ENCODE peak calls at places on chromosome 17, in nine cellular contexts. C, R, W, O, E, H, T, F and G are unnamed samples.
A peak's percentile ranks its signal among the peaks of the same experiment; 100 is the strongest.

GRCh38 chr17:49775546-49776260 is 11.8 kb upstream of the FAM117A start:
- DNase-seq in T (no peak), C (no peak), F (no peak), H (no peak), R (no peak), O (no peak), W (peak; percentile 60), E (no peak), G (no peak)

GRCh38 chr17:603405-604193 is 111.0 kb downstream of the VPS53 start:
- DNase-seq in E (no peak), O (no peak), T (no peak), F (no peak), H (no peak), C (no peak), W (peak; percentile 52), R (no peak), G (no peak)

GRCh38 chr17:15154618-15155017 is 110.5 kb downstream of the PMP22 start:
- DNase-seq in H (peak; percentile 27), C (no peak), W (peak; percentile 25), O (no peak), R (no peak), T (no peak), E (no peak), F (no peak), G (no peak)

GRCh38 chr17:60102632-60103047 is 23.9 kb upstream of the HEATR6 start:
- DNase-seq in F (peak; percentile 21), E (peak; percentile 40), H (no peak), R (peak; percentile 41), W (peak; percentile 45), T (peak; percentile 13), C (no peak), O (no peak), G (peak; percentile 32)

GRCh38 chr17:9199474-9200196 is 178.3 kb downstream of the NTN1 start:
- DNase-seq in R (no peak), C (no peak), E (no peak), T (no peak), O (no peak), W (no peak), H (no peak), F (peak; percentile 5), G (no peak)

GRCh38 chr17:9843152-9844010 is 17.7 kb downstream of the GLP2R start:
- DNase-seq in T (no peak), E (no peak), R (peak; percentile 41), H (no peak), F (no peak), C (no peak), W (no peak), O (no peak), G (peak; percentile 7)

GRCh38 chr17:41512789-41513547 is 5.7 kb downstream of the KRT15 start:
- DNase-seq in F (no peak), E (no peak), R (no peak), O (no peak), H (no peak), T (no peak), C (no peak), W (no peak), G (no peak)

GRCh38 chr17:19553036-19553435 is 19.4 kb downstream of the SLC47A1 start:
- DNase-seq in C (no peak), F (no peak), T (no peak), O (no peak), W (no peak), E (no peak), R (no peak), H (no peak), G (no peak)

GRCh38 chr17:4566785-4567184 is 6.4 kb upstream of the GGT6 start:
- DNase-seq in H (no peak), W (peak; percentile 52), O (no peak), T (no peak), C (peak; percentile 63), E (peak; percentile 58), F (peak; percentile 63), R (peak; percentile 94), G (peak; percentile 32)

GRCh38 chr17:67546578-67547527 is 169.8 kb downstream of the PITPNC1 start:
- DNase-seq in T (no peak), E (no peak), H (peak; percentile 7), F (peak; percentile 86), C (no peak), O (no peak), R (no peak), W (peak; percentile 70), G (peak; percentile 47)

GRCh38 chr17:19709841-19710240 is 6.5 kb downstream of the SLC47A2 start:
- DNase-seq in W (no peak), O (no peak), H (no peak), R (no peak), F (no peak), T (no peak), C (no peak), E (no peak), G (no peak)

GRCh38 chr17:7687072-7687907 is at the start of gene TP53:
- DNase-seq in O (peak; percentile 68), R (peak; percentile 91), C (peak; percentile 86), H (peak; percentile 67), W (peak; percentile 94), F (peak; percentile 96), T (peak; percentile 90), E (peak; percentile 81), G (peak; percentile 93)

GRCh38 chr17:31841850-31842415 is 17.1 kb downstream of the COPRS start:
- DNase-seq in H (no peak), W (no peak), C (no peak), E (no peak), R (no peak), T (no peak), F (no peak), O (no peak), G (no peak)
- H3K4me3 ChIP-seq in H (no peak overlapping the region), W (no peak overlapping the region), C (no peak overlapping the region), E (no peak overlapping the region), R (no peak overlapping the region), T (no peak overlapping the region), F (no peak overlapping the region), O (peak overlapping the region; percentile 55), G (no peak overlapping the region)

DNA sequence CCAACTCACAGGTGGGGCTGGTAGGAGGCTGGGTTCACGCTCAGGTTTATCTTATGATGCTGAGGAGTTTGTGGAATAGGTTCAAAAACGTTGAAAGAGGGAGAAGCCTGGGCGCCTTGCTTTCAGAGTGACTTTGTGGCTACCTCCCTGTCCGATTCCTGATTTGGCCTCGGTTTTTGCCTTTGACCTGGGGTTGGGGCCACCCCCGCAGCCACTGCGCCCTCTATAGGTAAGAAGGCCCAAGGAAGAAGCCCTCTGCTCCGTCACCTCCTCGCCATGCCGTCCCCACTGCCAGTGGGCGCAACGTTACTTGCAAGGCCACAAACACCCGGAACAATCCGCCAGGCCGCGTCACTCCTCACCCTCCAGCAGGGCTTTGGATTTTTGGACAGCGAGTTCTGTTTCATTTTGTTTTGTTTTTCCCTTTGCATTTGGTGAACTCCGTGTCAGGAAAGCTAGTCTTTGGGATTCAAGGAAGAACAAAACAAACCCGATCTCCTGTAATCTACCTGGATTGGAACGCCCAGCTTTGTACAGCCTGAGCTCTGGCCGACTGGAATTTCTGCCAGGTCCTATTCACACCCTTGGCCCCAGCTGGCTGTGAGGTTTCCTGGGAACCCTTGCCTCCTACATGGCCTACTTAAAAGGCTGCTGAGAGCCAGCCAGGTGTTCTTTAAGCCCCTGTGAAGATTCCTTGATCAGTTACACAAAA is 60.7 kb downstream of the TBC1D16 start:
- DNase-seq in E (no peak), C (no peak), F (peak; percentile 41), O (no peak), W (no peak), R (no peak), H (no peak), T (no peak), G (no peak)
- TF ChIP-seq CTCF in E (no peak), C (no peak), F (peak; percentile 62), O (no peak), W (no peak), R (peak; percentile 54), H (peak; percentile 12), T (no peak), G (peak; percentile 4)

GRCh38 chr17:37801131-37801530 is 56.3 kb upstream of the HNF1B start:
- DNase-seq in H (no peak), T (no peak), C (no peak), O (no peak), F (no peak), W (no peak), R (no peak), E (no peak), G (no peak)
- H3K4me3 ChIP-seq in H (no peak overlapping the region), T (no peak overlapping the region), C (no peak overlapping the region), O (no peak overlapping the region), F (no peak overlapping the region), W (no peak overlapping the region), R (no peak overlapping the region), E (no peak overlapping the region), G (no peak overlapping the region)

GRCh38 chr17:6575596-6575988 is 19.2 kb upstream of the PITPNM3 start:
- DNase-seq in F (no peak), R (no peak), C (no peak), E (no peak), H (no peak), T (no peak), O (no peak), W (no peak), G (no peak)

GRCh38 chr17:6576038-6576437 is 19.7 kb upstream of the PITPNM3 start:
- DNase-seq in E (no peak), T (no peak), R (no peak), O (no peak), F (no peak), W (no peak), H (no peak), C (no peak), G (no peak)

GRCh38 chr17:6572997-6573396 is 16.6 kb upstream of the PITPNM3 start:
- DNase-seq in T (no peak), C (no peak), W (no peak), H (no peak), F (no peak), E (no peak), R (no peak), O (no peak), G (no peak)

GRCh38 chr17:6573982-6574688 is 17.8 kb upstream of the PITPNM3 start:
- DNase-seq in O (no peak), T (no peak), E (no peak), H (no peak), C (no peak), W (no peak), F (no peak), R (no peak), G (no peak)

GRCh38 chr17:6574689-6575595 is 18.6 kb upstream of the PITPNM3 start:
- DNase-seq in W (peak; percentile 52), H (no peak), C (no peak), F (peak; percentile 58), O (peak; percentile 24), T (no peak), R (no peak), E (no peak), G (peak; percentile 37)
- TF ChIP-seq CTCF in W (peak; percentile 29), H (peak; percentile 13), C (no peak), F (no peak), O (no peak), T (no peak), R (no peak), E (no peak), G (no peak)

DNA sequence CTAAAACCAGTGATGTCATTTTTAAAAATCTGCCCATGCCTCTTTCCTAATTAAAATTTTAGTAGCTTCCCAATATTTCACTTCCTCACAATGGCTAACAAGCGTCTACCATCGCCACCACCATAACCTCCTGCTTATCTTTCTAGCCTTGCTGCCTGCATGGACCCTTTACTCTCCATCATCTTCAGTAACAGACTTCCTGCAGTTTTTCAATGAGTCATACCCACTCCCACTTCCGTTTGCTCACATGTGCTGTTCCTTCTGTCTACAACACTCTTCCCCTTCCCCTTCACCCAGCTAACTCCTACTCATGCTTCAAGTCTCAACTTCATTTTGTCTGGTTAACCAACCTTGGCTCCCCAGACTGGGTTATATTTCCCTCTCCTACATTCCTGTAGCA is 12.8 kb upstream of the SKAP1 start:
- DNase-seq in F (no peak), T (no peak), W (no peak), C (no peak), H (no peak), E (no peak), O (no peak), R (no peak), G (no peak)
- H3K4me3 ChIP-seq in F (no peak overlapping the region), T (no peak overlapping the region), W (no peak overlapping the region), C (no peak overlapping the region), H (no peak overlapping the region), E (no peak overlapping the region), O (no peak overlapping the region), R (no peak overlapping the region), G (no peak overlapping the region)